ENCODE peak calls at places on chromosomes 5 and 9, in nine cellular contexts. One of them, this sample, is unnamed.

GRCh38 chr9:79134654-79135053 is 437.1 kb upstream of the TLE4 start:
- DNase-seq in neural crest cell: no peak
- DNase-seq in ovary: no peak
- DNase-seq in AG10803: peak; percentile 58
- DNase-seq in mammary epithelial cell: peak; percentile 5
- DNase-seq in B cell: no peak
- DNase-seq in right lobe of liver: no peak
- DNase-seq in AG04450: no peak
- DNase-seq in WTC11: peak; percentile 52
- DNase-seq in this sample: peak; percentile 43

GRCh38 chr5:307306-307705 is 14.2 kb upstream of the AHRR start:
- DNase-seq in neural crest cell: no peak
- DNase-seq in ovary: peak; percentile 28
- DNase-seq in AG10803: no peak
- DNase-seq in mammary epithelial cell: no peak
- DNase-seq in B cell: no peak
- DNase-seq in right lobe of liver: no peak
- DNase-seq in AG04450: no peak
- DNase-seq in WTC11: no peak
- DNase-seq in this sample: no peak

GRCh38 chr5:143262393-143263174 is 140.9 kb downstream of the NR3C1 start:
- DNase-seq in neural crest cell: no peak
- DNase-seq in ovary: no peak
- DNase-seq in AG10803: peak; percentile 85
- DNase-seq in mammary epithelial cell: peak; percentile 91
- DNase-seq in B cell: no peak
- DNase-seq in right lobe of liver: no peak
- DNase-seq in AG04450: peak; percentile 83
- DNase-seq in WTC11: no peak
- DNase-seq in this sample: peak; percentile 95

GRCh38 chr9:128001411-128002298 is 20.9 kb upstream of the EEIG1 start:
- DNase-seq in neural crest cell: no peak
- DNase-seq in ovary: no peak
- DNase-seq in AG10803: peak; percentile 90
- DNase-seq in mammary epithelial cell: peak; percentile 71
- DNase-seq in B cell: no peak
- DNase-seq in right lobe of liver: no peak
- DNase-seq in AG04450: peak; percentile 68
- DNase-seq in WTC11: peak; percentile 46
- DNase-seq in this sample: peak; percentile 42

GRCh38 chr9:74773886-74774479 is 113.7 kb downstream of the TRPM6 start:
- DNase-seq in neural crest cell: peak; percentile 65
- DNase-seq in ovary: peak; percentile 78
- DNase-seq in AG10803: peak; percentile 71
- DNase-seq in mammary epithelial cell: peak; percentile 52
- DNase-seq in B cell: peak; percentile 78
- DNase-seq in right lobe of liver: peak; percentile 74
- DNase-seq in AG04450: peak; percentile 55
- DNase-seq in WTC11: peak; percentile 78
- DNase-seq in this sample: peak; percentile 85

GRCh38 chr5:91955610-91956009 is 572.5 kb upstream of the ARRDC3 start:
- DNase-seq in neural crest cell: no peak
- DNase-seq in ovary: no peak
- DNase-seq in AG10803: no peak
- DNase-seq in mammary epithelial cell: no peak
- DNase-seq in B cell: no peak
- DNase-seq in right lobe of liver: no peak
- DNase-seq in AG04450: no peak
- DNase-seq in WTC11: no peak
- DNase-seq in this sample: no peak

GRCh38 chr5:81542242-81542641 is 148.3 kb upstream of the ACOT12 start:
- DNase-seq in neural crest cell: no peak
- DNase-seq in ovary: no peak
- DNase-seq in AG10803: no peak
- DNase-seq in mammary epithelial cell: no peak
- DNase-seq in B cell: no peak
- DNase-seq in right lobe of liver: no peak
- DNase-seq in AG04450: no peak
- DNase-seq in WTC11: no peak
- DNase-seq in this sample: no peak

GRCh38 chr9:38251036-38251335 is 141.5 kb upstream of the ALDH1B1 start:
- DNase-seq in neural crest cell: no peak
- DNase-seq in ovary: no peak
- DNase-seq in AG10803: no peak
- DNase-seq in mammary epithelial cell: no peak
- DNase-seq in B cell: no peak
- DNase-seq in right lobe of liver: no peak
- DNase-seq in AG04450: no peak
- DNase-seq in WTC11: no peak
- DNase-seq in this sample: no peak

GRCh38 chr5:160039810-160040470 is 31.0 kb downstream of the TTC1 start:
- DNase-seq in neural crest cell: no peak
- DNase-seq in ovary: no peak
- DNase-seq in AG10803: no peak
- DNase-seq in mammary epithelial cell: no peak
- DNase-seq in B cell: no peak
- DNase-seq in right lobe of liver: no peak
- DNase-seq in AG04450: no peak
- DNase-seq in WTC11: no peak
- DNase-seq in this sample: peak; percentile 31

GRCh38 chr5:139979518-139979917 is 63.6 kb downstream of the NRG2 start:
- DNase-seq in neural crest cell: no peak
- DNase-seq in ovary: no peak
- DNase-seq in AG10803: no peak
- DNase-seq in mammary epithelial cell: no peak
- DNase-seq in B cell: no peak
- DNase-seq in right lobe of liver: no peak
- DNase-seq in AG04450: no peak
- DNase-seq in WTC11: no peak
- DNase-seq in this sample: no peak

GRCh38 chr9:91541744-91542143 is 118.1 kb upstream of the NFIL3 start:
- DNase-seq in neural crest cell: no peak
- DNase-seq in ovary: no peak
- DNase-seq in AG10803: peak; percentile 40
- DNase-seq in mammary epithelial cell: no peak
- DNase-seq in B cell: no peak
- DNase-seq in right lobe of liver: no peak
- DNase-seq in AG04450: no peak
- DNase-seq in WTC11: no peak
- DNase-seq in this sample: no peak

GRCh38 chr5:79746645-79747044 is 57.0 kb downstream of the CMYA5 start:
- DNase-seq in neural crest cell: no peak
- DNase-seq in ovary: no peak
- DNase-seq in AG10803: no peak
- DNase-seq in mammary epithelial cell: no peak
- DNase-seq in B cell: no peak
- DNase-seq in right lobe of liver: no peak
- DNase-seq in AG04450: no peak
- DNase-seq in WTC11: no peak
- DNase-seq in this sample: no peak

GRCh38 chr9:16236326-16236725 is 634.1 kb downstream of the BNC2 start:
- DNase-seq in neural crest cell: no peak
- DNase-seq in ovary: no peak
- DNase-seq in AG10803: peak; percentile 97
- DNase-seq in mammary epithelial cell: no peak
- DNase-seq in B cell: no peak
- DNase-seq in right lobe of liver: no peak
- DNase-seq in AG04450: peak; percentile 86
- DNase-seq in WTC11: no peak
- DNase-seq in this sample: peak; percentile 58

GRCh38 chr5:164360589-164360988 is 855.2 kb downstream of the MAT2B start:
- DNase-seq in neural crest cell: no peak
- DNase-seq in ovary: no peak
- DNase-seq in AG10803: peak; percentile 3
- DNase-seq in mammary epithelial cell: no peak
- DNase-seq in B cell: no peak
- DNase-seq in right lobe of liver: no peak
- DNase-seq in AG04450: no peak
- DNase-seq in WTC11: no peak
- DNase-seq in this sample: peak; percentile 24

GRCh38 chr5:759111-759741 is 25.3 kb downstream of the ZDHHC11B start:
- DNase-seq in neural crest cell: no peak
- DNase-seq in ovary: peak; percentile 60
- DNase-seq in AG10803: peak; percentile 15
- DNase-seq in mammary epithelial cell: no peak
- DNase-seq in B cell: no peak
- DNase-seq in right lobe of liver: peak; percentile 56
- DNase-seq in AG04450: no peak
- DNase-seq in WTC11: no peak
- DNase-seq in this sample: no peak

DNA sequence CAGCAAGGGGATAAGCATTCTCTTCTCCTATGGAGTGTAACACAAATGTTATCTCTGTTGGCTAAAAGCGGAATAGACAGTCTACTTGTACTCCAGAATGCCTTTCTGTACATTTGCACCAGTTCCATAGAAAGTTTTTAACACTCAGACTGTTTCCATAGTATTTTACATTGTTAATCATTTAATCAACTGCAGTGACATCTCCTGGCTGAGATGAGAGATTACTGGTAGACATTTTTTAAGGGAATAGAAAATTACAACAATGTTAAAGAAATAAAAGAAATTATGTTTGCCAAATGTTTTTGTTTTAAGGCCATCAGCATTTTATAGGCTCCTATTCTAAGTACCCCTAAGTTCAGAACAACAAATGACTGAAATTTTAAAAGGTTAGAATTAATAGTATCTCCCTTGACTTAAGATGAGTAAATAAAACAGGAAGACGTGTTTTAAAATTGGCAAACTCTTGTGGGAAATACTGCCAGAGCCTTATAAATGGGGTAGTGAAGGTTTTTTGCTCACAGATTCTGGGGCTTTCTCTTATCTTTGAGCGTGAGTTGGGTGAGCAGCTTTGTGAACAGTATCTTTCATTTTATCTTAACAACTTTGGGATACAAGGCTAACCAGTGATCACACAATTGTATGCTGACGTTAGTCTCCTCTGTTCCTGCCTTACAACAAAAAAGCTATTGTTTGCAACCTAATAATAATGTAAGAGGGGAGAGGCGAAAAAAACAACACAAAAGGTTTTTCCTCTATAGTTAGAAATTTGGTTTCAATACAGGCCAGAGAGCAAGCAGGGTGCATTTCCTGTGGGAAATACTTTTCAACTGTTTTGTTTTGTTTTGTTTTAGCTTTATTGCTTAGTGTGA is 294.4 kb downstream of the FBXL7 start:
- DNase-seq in neural crest cell: no peak
- DNase-seq in ovary: no peak
- DNase-seq in AG10803: no peak
- DNase-seq in mammary epithelial cell: no peak
- DNase-seq in B cell: no peak
- DNase-seq in right lobe of liver: no peak
- DNase-seq in AG04450: no peak
- DNase-seq in WTC11: no peak
- DNase-seq in this sample: no peak
- TF ChIP-seq CTCF in neural crest cell: peak; percentile 47
- TF ChIP-seq CTCF in ovary: no peak
- TF ChIP-seq CTCF in AG10803: peak; percentile 39
- TF ChIP-seq CTCF in mammary epithelial cell: no peak
- TF ChIP-seq CTCF in B cell: no peak
- TF ChIP-seq CTCF in right lobe of liver: peak; percentile 25
- TF ChIP-seq CTCF in AG04450: peak; percentile 12
- TF ChIP-seq CTCF in WTC11: no peak
- TF ChIP-seq CTCF in this sample: peak; percentile 35

DNA sequence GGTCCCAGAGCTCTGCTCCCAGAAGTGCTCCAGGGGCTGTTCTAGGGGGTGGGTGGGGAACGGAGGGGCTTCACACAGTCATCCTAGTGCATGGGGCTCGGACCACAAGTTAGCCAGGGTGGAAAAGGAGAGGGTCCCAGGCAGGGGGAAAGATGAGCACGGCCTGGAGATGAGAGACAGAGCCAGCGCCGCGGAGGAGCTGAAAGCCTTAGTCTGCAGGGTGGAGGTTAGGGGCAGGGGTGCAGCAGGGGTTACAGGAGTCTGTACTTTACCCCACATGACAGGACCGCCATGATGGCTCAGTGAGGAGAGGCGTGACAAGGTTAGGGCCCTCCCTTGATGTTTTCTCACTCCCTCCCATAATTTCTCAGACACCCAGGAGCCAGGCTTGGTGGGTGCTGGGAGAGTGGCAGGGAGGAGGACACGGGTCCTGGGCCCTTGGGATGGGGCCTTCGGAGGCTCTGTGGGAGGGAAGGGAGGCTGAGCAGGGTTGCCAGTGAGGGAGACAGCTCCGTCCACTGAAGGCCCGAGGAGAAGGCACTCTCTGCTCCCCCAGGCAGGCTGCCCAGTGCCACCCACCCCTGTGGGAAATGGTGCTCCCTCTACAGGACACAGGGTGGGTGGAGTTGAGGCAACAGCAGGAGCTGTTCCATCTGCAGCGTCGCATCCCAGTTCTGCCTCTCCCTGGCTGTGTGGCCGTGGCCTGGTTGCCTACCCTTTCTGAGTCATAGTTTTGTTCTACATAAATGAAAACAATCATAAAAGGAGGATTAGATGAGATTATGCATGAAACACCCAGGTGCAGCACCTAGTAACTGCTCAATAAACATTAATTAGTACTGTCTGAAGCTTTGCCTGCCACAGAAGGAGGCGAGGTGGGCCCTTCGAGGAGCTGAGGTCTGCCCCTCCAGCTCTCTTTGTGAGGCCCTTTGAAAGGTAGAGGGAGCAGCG is 66.2 kb downstream of the NDST1 start:
- DNase-seq in neural crest cell: no peak
- DNase-seq in ovary: peak; percentile 33
- DNase-seq in AG10803: no peak
- DNase-seq in mammary epithelial cell: no peak
- DNase-seq in B cell: no peak
- DNase-seq in right lobe of liver: no peak
- DNase-seq in AG04450: no peak
- DNase-seq in WTC11: no peak
- DNase-seq in this sample: no peak
- TF ChIP-seq CTCF in neural crest cell: no peak
- TF ChIP-seq CTCF in ovary: no peak
- TF ChIP-seq CTCF in AG10803: peak; percentile 18
- TF ChIP-seq CTCF in mammary epithelial cell: no peak
- TF ChIP-seq CTCF in B cell: no peak
- TF ChIP-seq CTCF in right lobe of liver: no peak
- TF ChIP-seq CTCF in AG04450: peak; percentile 34
- TF ChIP-seq CTCF in WTC11: no peak
- TF ChIP-seq CTCF in this sample: no peak

DNA sequence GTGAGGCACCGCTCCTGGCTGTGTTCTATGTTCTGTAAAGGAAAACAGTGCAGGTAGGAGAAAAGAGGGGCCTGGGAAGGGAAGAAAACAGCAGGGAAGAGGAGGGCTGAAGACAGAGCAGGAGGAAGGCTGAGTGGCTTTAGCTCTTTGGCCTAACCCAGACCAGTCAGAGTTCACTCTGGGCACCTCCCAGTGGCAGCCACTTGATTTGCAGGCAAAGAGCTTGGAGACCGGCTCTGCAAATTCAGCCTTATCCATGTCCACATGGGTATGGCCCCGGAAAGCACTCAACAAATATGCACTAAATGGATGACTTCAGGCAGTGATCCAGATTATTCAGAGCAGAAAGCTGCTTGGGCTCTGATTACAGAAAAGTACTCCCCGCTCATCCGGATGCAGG is 4.4 kb upstream of the RNU6ATAC start:
- DNase-seq in neural crest cell: no peak
- DNase-seq in ovary: no peak
- DNase-seq in AG10803: no peak
- DNase-seq in mammary epithelial cell: no peak
- DNase-seq in B cell: no peak
- DNase-seq in right lobe of liver: no peak
- DNase-seq in AG04450: no peak
- DNase-seq in WTC11: peak; percentile 44
- DNase-seq in this sample: no peak
- TF ChIP-seq CTCF in neural crest cell: peak; percentile 49
- TF ChIP-seq CTCF in ovary: no peak
- TF ChIP-seq CTCF in AG10803: peak; percentile 27
- TF ChIP-seq CTCF in mammary epithelial cell: peak; percentile 20
- TF ChIP-seq CTCF in B cell: peak; percentile 20
- TF ChIP-seq CTCF in right lobe of liver: no peak
- TF ChIP-seq CTCF in AG04450: peak; percentile 24
- TF ChIP-seq CTCF in WTC11: no peak
- TF ChIP-seq CTCF in this sample: peak; percentile 27

GRCh38 chr5:59893436-59894227 is at the start of gene PDE4D:
- DNase-seq in neural crest cell: peak; percentile 68
- DNase-seq in ovary: peak; percentile 39
- DNase-seq in AG10803: peak; percentile 57
- DNase-seq in mammary epithelial cell: peak; percentile 47
- DNase-seq in B cell: peak; percentile 11
- DNase-seq in right lobe of liver: peak; percentile 48
- DNase-seq in AG04450: no peak
- DNase-seq in WTC11: peak; percentile 87
- DNase-seq in this sample: peak; percentile 34
- TF ChIP-seq CTCF in neural crest cell: peak; percentile 28
- TF ChIP-seq CTCF in ovary: no peak
- TF ChIP-seq CTCF in AG10803: no peak
- TF ChIP-seq CTCF in mammary epithelial cell: no peak
- TF ChIP-seq CTCF in B cell: no peak
- TF ChIP-seq CTCF in right lobe of liver: no peak
- TF ChIP-seq CTCF in AG04450: no peak
- TF ChIP-seq CTCF in WTC11: no peak
- TF ChIP-seq CTCF in this sample: no peak

This sample was measured in MCF 10A.